ENCODE peak calls at places on chromosomes 3 and 15, in seven cellular contexts. One of them, this sample, is unnamed.

GRCh38 chr15:59371458-59372351 is 966 bp downstream of the MYO1E start:
- DNase-seq in bronchial epithelial cell: no peak
- DNase-seq in fibroblast of lung: no peak
- DNase-seq in OCI-LY7: no peak
- DNase-seq in astrocyte of the spinal cord: no peak
- DNase-seq in body of pancreas: peak
- DNase-seq in skeletal muscle cell: no peak
- DNase-seq in this sample: peak

GRCh38 chr3:46629571-46630517 is 17.5 kb downstream of the FAM240A start:
- DNase-seq in body of pancreas: peak
- DNase-seq in fibroblast of lung: peak
- DNase-seq in skeletal muscle cell: no peak
- DNase-seq in bronchial epithelial cell: peak
- DNase-seq in astrocyte of the spinal cord: peak
- DNase-seq in OCI-LY7: peak
- DNase-seq in this sample: peak

GRCh38 chr3:122105626-122106025 is 50.5 kb downstream of the CD86 start:
- DNase-seq in fibroblast of lung: no peak
- DNase-seq in skeletal muscle cell: no peak
- DNase-seq in body of pancreas: no peak
- DNase-seq in OCI-LY7: no peak
- DNase-seq in bronchial epithelial cell: no peak
- DNase-seq in astrocyte of the spinal cord: no peak
- DNase-seq in this sample: no peak

GRCh38 chr3:163056874-163057497 is 1560.4 kb downstream of the OTOL1 start:
- DNase-seq in OCI-LY7: peak
- DNase-seq in skeletal muscle cell: no peak
- DNase-seq in bronchial epithelial cell: peak
- DNase-seq in body of pancreas: peak
- DNase-seq in fibroblast of lung: peak
- DNase-seq in astrocyte of the spinal cord: peak
- DNase-seq in this sample: no peak

GRCh38 chr15:57726411-57726810 is 19.9 kb downstream of the POLR2M start:
- DNase-seq in astrocyte of the spinal cord: no peak
- DNase-seq in skeletal muscle cell: no peak
- DNase-seq in fibroblast of lung: no peak
- DNase-seq in body of pancreas: no peak
- DNase-seq in bronchial epithelial cell: no peak
- DNase-seq in OCI-LY7: no peak
- DNase-seq in this sample: no peak

GRCh38 chr3:129166579-129167332 is 5.9 kb upstream of the ISY1 start:
- DNase-seq in bronchial epithelial cell: no peak
- DNase-seq in skeletal muscle cell: no peak
- DNase-seq in body of pancreas: no peak
- DNase-seq in OCI-LY7: no peak
- DNase-seq in astrocyte of the spinal cord: no peak
- DNase-seq in fibroblast of lung: no peak
- DNase-seq in this sample: no peak

GRCh38 chr15:36601497-36601932 is 22.1 kb downstream of the CDIN1 start:
- DNase-seq in skeletal muscle cell: peak
- DNase-seq in OCI-LY7: no peak
- DNase-seq in body of pancreas: no peak
- DNase-seq in fibroblast of lung: peak
- DNase-seq in astrocyte of the spinal cord: peak
- DNase-seq in bronchial epithelial cell: no peak
- DNase-seq in this sample: no peak

GRCh38 chr15:68798695-68799094 is 22.0 kb downstream of the ANP32A start:
- DNase-seq in skeletal muscle cell: no peak
- DNase-seq in OCI-LY7: no peak
- DNase-seq in astrocyte of the spinal cord: no peak
- DNase-seq in body of pancreas: no peak
- DNase-seq in fibroblast of lung: no peak
- DNase-seq in bronchial epithelial cell: no peak
- DNase-seq in this sample: no peak

GRCh38 chr15:38564557-38565286 is at the start of gene RASGRP1:
- DNase-seq in OCI-LY7: peak
- DNase-seq in astrocyte of the spinal cord: peak
- DNase-seq in bronchial epithelial cell: peak
- DNase-seq in skeletal muscle cell: no peak
- DNase-seq in fibroblast of lung: peak
- DNase-seq in body of pancreas: peak
- DNase-seq in this sample: peak

GRCh38 chr15:87582169-87582568 is 674.4 kb downstream of the NTRK3 start:
- DNase-seq in bronchial epithelial cell: no peak
- DNase-seq in fibroblast of lung: no peak
- DNase-seq in astrocyte of the spinal cord: no peak
- DNase-seq in OCI-LY7: peak
- DNase-seq in skeletal muscle cell: no peak
- DNase-seq in body of pancreas: no peak
- DNase-seq in this sample: no peak

GRCh38 chr15:59751552-59752413 is 62.7 kb upstream of the BNIP2 start:
- DNase-seq in bronchial epithelial cell: peak
- DNase-seq in fibroblast of lung: peak
- DNase-seq in skeletal muscle cell: no peak
- DNase-seq in astrocyte of the spinal cord: no peak
- DNase-seq in body of pancreas: no peak
- DNase-seq in OCI-LY7: peak
- DNase-seq in this sample: no peak

GRCh38 chr3:51722362-51722761 is 15.5 kb downstream of the GRM2 start:
- DNase-seq in astrocyte of the spinal cord: no peak
- DNase-seq in body of pancreas: no peak
- DNase-seq in OCI-LY7: peak
- DNase-seq in fibroblast of lung: no peak
- DNase-seq in skeletal muscle cell: no peak
- DNase-seq in bronchial epithelial cell: no peak
- DNase-seq in this sample: no peak

GRCh38 chr3:124034016-124034808 is 42.3 kb upstream of the ROPN1 start:
- DNase-seq in body of pancreas: peak
- DNase-seq in astrocyte of the spinal cord: peak
- DNase-seq in bronchial epithelial cell: peak
- DNase-seq in OCI-LY7: no peak
- DNase-seq in fibroblast of lung: no peak
- DNase-seq in skeletal muscle cell: no peak
- DNase-seq in this sample: peak
- H3K4me3 ChIP-seq in body of pancreas: peak
- H3K4me3 ChIP-seq in astrocyte of the spinal cord: peak
- H3K4me3 ChIP-seq in bronchial epithelial cell: peak
- H3K4me3 ChIP-seq in OCI-LY7: no peak
- H3K4me3 ChIP-seq in fibroblast of lung: peak
- H3K4me3 ChIP-seq in skeletal muscle cell: peak
- H3K4me3 ChIP-seq in this sample: peak

GRCh38 chr3:140386357-140387100 is 291.3 kb upstream of the TRIM42 start:
- DNase-seq in bronchial epithelial cell: peak
- DNase-seq in skeletal muscle cell: peak
- DNase-seq in fibroblast of lung: no peak
- DNase-seq in OCI-LY7: no peak
- DNase-seq in body of pancreas: peak
- DNase-seq in astrocyte of the spinal cord: no peak
- DNase-seq in this sample: peak

GRCh38 chr3:140387244-140387643 is 290.6 kb upstream of the TRIM42 start:
- DNase-seq in skeletal muscle cell: no peak
- DNase-seq in astrocyte of the spinal cord: no peak
- DNase-seq in fibroblast of lung: no peak
- DNase-seq in body of pancreas: no peak
- DNase-seq in OCI-LY7: no peak
- DNase-seq in bronchial epithelial cell: no peak
- DNase-seq in this sample: no peak

GRCh38 chr3:140391041-140391440 is 286.8 kb upstream of the TRIM42 start:
- DNase-seq in body of pancreas: no peak
- DNase-seq in bronchial epithelial cell: no peak
- DNase-seq in fibroblast of lung: no peak
- DNase-seq in astrocyte of the spinal cord: no peak
- DNase-seq in OCI-LY7: no peak
- DNase-seq in skeletal muscle cell: no peak
- DNase-seq in this sample: no peak

GRCh38 chr3:140384876-140385275 is 293.0 kb upstream of the TRIM42 start:
- DNase-seq in fibroblast of lung: no peak
- DNase-seq in astrocyte of the spinal cord: no peak
- DNase-seq in OCI-LY7: no peak
- DNase-seq in body of pancreas: no peak
- DNase-seq in skeletal muscle cell: peak
- DNase-seq in bronchial epithelial cell: peak
- DNase-seq in this sample: no peak

GRCh38 chr3:140388525-140388924 is 289.3 kb upstream of the TRIM42 start:
- DNase-seq in astrocyte of the spinal cord: no peak
- DNase-seq in body of pancreas: no peak
- DNase-seq in fibroblast of lung: no peak
- DNase-seq in OCI-LY7: no peak
- DNase-seq in bronchial epithelial cell: no peak
- DNase-seq in skeletal muscle cell: no peak
- DNase-seq in this sample: no peak
- H3K4me3 ChIP-seq in astrocyte of the spinal cord: no peak
- H3K4me3 ChIP-seq in body of pancreas: no peak
- H3K4me3 ChIP-seq in fibroblast of lung: no peak
- H3K4me3 ChIP-seq in OCI-LY7: no peak
- H3K4me3 ChIP-seq in bronchial epithelial cell: no peak
- H3K4me3 ChIP-seq in skeletal muscle cell: no peak
- H3K4me3 ChIP-seq in this sample: no peak

DNA sequence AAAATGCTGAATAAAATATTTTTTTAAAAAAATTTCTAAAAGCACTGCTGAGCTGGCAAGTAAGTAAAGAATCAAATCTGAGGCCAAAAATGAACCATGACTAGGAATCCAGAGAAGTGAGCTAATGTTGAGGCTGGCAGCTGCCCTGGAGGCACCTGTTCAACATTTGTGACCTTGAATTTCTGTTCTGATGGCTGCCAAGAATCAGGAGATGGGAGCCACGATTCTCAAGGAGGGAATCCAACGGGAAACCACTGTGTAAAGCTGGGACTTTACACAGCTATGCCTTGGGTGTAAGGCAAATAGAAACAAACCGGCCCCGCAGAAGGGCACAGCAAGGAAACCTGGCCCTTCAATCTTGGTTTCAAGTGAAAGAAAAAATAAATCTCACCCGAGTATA is 22.7 kb downstream of the HEG1 start:
- DNase-seq in bronchial epithelial cell: no peak
- DNase-seq in skeletal muscle cell: no peak
- DNase-seq in astrocyte of the spinal cord: no peak
- DNase-seq in fibroblast of lung: no peak
- DNase-seq in body of pancreas: peak
- DNase-seq in OCI-LY7: no peak
- DNase-seq in this sample: no peak
- H3K4me3 ChIP-seq in bronchial epithelial cell: no peak
- H3K4me3 ChIP-seq in skeletal muscle cell: no peak
- H3K4me3 ChIP-seq in astrocyte of the spinal cord: no peak
- H3K4me3 ChIP-seq in fibroblast of lung: no peak
- H3K4me3 ChIP-seq in body of pancreas: no peak
- H3K4me3 ChIP-seq in OCI-LY7: no peak
- H3K4me3 ChIP-seq in this sample: no peak

GRCh38 chr3:177283983-177284382 is 86.7 kb upstream of the TBL1XR1 start:
- DNase-seq in bronchial epithelial cell: peak
- DNase-seq in skeletal muscle cell: no peak
- DNase-seq in OCI-LY7: no peak
- DNase-seq in fibroblast of lung: no peak
- DNase-seq in body of pancreas: no peak
- DNase-seq in astrocyte of the spinal cord: no peak
- DNase-seq in this sample: no peak
- H3K4me3 ChIP-seq in bronchial epithelial cell: no peak
- H3K4me3 ChIP-seq in skeletal muscle cell: no peak
- H3K4me3 ChIP-seq in OCI-LY7: no peak
- H3K4me3 ChIP-seq in fibroblast of lung: no peak
- H3K4me3 ChIP-seq in body of pancreas: no peak
- H3K4me3 ChIP-seq in astrocyte of the spinal cord: no peak
- H3K4me3 ChIP-seq in this sample: no peak